ENCODE peak calls at places on chromosomes 2 and 18, in ten cellular contexts. Y, X, F, T, U, P, N, D, C and V are unnamed samples. For H3K4me1, H3K27me3 and H3K9me3, the result is how much of the 10 kb centered on the place peaks cover.

GRCh38 chr18:22846088-22846683 is 86.9 kb upstream of the RBBP8 start:
- DNase-seq in Y (no peak), X (no peak), F (peak), T (no peak), U (peak), P (no peak), N (no peak), D (peak), C (no peak), V (no peak)

GRCh38 chr18:54880706-54881105 is 52.4 kb downstream of the RAB27B start:
- DNase-seq in Y (no peak), X (no peak), F (peak), T (no peak), U (peak), P (no peak), N (no peak), D (no peak), C (no peak), V (no peak)

GRCh38 chr2:156333274-156333950 is 891 bp upstream of the NR4A2 start:
- DNase-seq in Y (no peak), X (no peak), F (no peak), T (no peak), U (peak), P (peak), N (no peak), D (no peak), C (no peak), V (no peak)

GRCh38 chr18:45335644-45336043 is 279.6 kb upstream of the SLC14A2 start:
- DNase-seq in Y (no peak), X (no peak), F (no peak), T (no peak), U (peak), P (no peak), N (no peak), D (peak), C (no peak), V (no peak)

GRCh38 chr2:133836691-133837090 is 268.4 kb upstream of the NCKAP5 start:
- DNase-seq in Y (no peak), X (no peak), F (peak), T (no peak), U (no peak), P (no peak), N (no peak), D (no peak), C (no peak), V (no peak)

GRCh38 chr2:131039908-131040660 is 53.2 kb downstream of the FAM168B start:
- DNase-seq in Y (peak), X (no peak), F (peak), T (no peak), U (no peak), P (peak), N (no peak), D (no peak), C (no peak), V (no peak)

GRCh38 chr2:127320586-127321275 is 26.8 kb upstream of the ERCC3 start:
- DNase-seq in Y (no peak), X (no peak), F (peak), T (no peak), U (no peak), P (no peak), N (no peak), D (no peak), C (no peak), V (no peak)

GRCh38 chr2:222872551-222872950 is 11.7 kb downstream of the ACSL3 start:
- DNase-seq in Y (no peak), X (no peak), F (no peak), T (no peak), U (no peak), P (no peak), N (no peak), D (no peak), C (no peak), V (no peak)

GRCh38 chr18:48326901-48327675 is 82.1 kb downstream of the ZBTB7C start:
- DNase-seq in Y (peak), X (no peak), F (peak), T (no peak), U (no peak), P (no peak), N (no peak), D (no peak), C (no peak), V (peak)

GRCh38 chr18:58416704-58417683 is 211.9 kb downstream of the ALPK2 start:
- DNase-seq in Y (no peak), X (no peak), F (peak), T (no peak), U (no peak), P (no peak), N (no peak), D (no peak), C (no peak), V (no peak)

GRCh38 chr2:48126180-48126579 is 219.9 kb upstream of the FBXO11 start:
- DNase-seq in Y (no peak), X (no peak), F (peak), T (no peak), U (no peak), P (no peak), N (peak), D (no peak), C (no peak), V (no peak)

GRCh38 chr2:109604597-109604996 is 9.2 kb downstream of the SEPTIN10 start:
- DNase-seq in Y (peak), X (no peak), F (peak), T (no peak), U (peak), P (peak), N (peak), D (no peak), C (no peak), V (no peak)

GRCh38 chr2:223952280-223952968 is 4.8 kb upstream of the MRPL44 start:
- DNase-seq in Y (no peak), X (no peak), F (no peak), T (no peak), U (no peak), P (no peak), N (no peak), D (no peak), C (no peak), V (no peak)

GRCh38 chr2:65937379-65938160 is 497.4 kb upstream of the MEIS1 start:
- DNase-seq in Y (no peak), X (no peak), F (peak), T (no peak), U (no peak), P (no peak), N (no peak), D (no peak), C (no peak), V (no peak)

GRCh38 chr18:12420831-12421421 is 13.2 kb downstream of the PRELID3A start:
- DNase-seq in Y (no peak), X (no peak), F (no peak), T (no peak), U (no peak), P (no peak), N (no peak), D (no peak), C (no peak), V (no peak)

DNA sequence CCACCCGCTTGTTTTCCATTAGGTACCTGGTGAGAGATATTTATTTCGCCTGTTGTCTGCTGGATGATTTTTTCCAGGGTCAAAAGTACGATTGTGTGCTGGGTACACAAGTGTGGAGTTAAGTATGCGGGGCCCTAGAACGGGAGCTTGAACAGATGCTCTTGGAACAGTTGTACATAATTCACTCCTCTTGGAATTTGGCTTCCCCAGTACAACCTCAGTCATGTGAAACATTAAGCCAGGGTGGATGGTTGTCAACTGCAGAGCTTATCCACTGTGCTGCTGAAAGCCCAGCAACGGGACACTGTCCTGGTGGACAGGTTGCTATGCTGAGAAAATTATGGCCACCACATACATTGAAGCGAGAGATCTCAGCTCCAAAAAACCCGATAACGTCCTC is 177.0 kb upstream of the TRIB2 start:
- DNase-seq in Y (no peak), X (no peak), F (no peak), T (no peak), U (no peak), P (no peak), N (no peak), D (no peak), C (no peak), V (no peak)
- H3K4me1 ChIP-seq in Y (under half), X (under half), F (under half), T (under half), U (under half), P (under half), N (under half), D (under half), C (under half), V (under half)

GRCh38 chr2:240672701-240673190 is 9.9 kb downstream of the AQP12B start:
- DNase-seq in Y (no peak), X (no peak), F (no peak), T (no peak), U (no peak), P (no peak), N (no peak), D (no peak), C (no peak), V (no peak)
- H3K27me3 ChIP-seq in Y (under half), X (under half), F (under half), T (half or more), U (under half), P (under half), N (under half), D (under half), C (under half), V (under half)

GRCh38 chr2:191630313-191630712 is 47.6 kb upstream of the NABP1 start:
- DNase-seq in Y (no peak), X (no peak), F (no peak), T (no peak), U (no peak), P (no peak), N (no peak), D (no peak), C (no peak), V (no peak)
- H3K9me3 ChIP-seq in Y (under half), X (under half), F (under half), T (under half), U (under half), P (under half), N (under half), D (under half), C (under half), V (under half)

GRCh38 chr2:73927344-73927743 is 664 bp downstream of the DGUOK start:
- DNase-seq in Y (no peak), X (no peak), F (no peak), T (no peak), U (no peak), P (no peak), N (no peak), D (no peak), C (no peak), V (no peak)
- H3K4me1 ChIP-seq in Y (under half), X (under half), F (under half), T (under half), U (under half), P (under half), N (half or more), D (under half), C (half or more), V (under half)

DNA sequence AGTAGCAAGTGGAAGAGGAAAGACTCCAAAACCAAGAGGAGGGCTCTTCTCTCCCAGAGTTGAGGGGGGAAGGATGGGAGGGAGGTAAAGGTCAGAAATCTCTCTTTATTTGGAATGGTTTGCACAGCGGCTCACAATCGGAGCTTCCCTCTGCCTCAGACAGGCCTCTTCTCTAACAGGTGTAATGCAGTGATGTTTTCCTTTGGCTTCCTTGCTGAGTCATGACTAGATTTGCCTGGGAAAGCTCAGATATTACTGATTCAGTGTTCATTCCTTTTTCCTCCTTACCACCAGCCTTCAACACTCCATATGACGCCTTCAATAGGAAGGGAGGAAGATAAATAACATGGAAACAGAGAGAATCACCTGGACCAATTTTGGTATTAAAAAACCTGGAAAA is 136.6 kb downstream of the RNF152 start:
- DNase-seq in Y (no peak), X (no peak), F (peak), T (no peak), U (no peak), P (no peak), N (no peak), D (no peak), C (no peak), V (no peak)
- H3K27me3 ChIP-seq in Y (under half), X (under half), F (under half), T (under half), U (under half), P (under half), N (under half), D (under half), C (under half), V (under half)

DNA sequence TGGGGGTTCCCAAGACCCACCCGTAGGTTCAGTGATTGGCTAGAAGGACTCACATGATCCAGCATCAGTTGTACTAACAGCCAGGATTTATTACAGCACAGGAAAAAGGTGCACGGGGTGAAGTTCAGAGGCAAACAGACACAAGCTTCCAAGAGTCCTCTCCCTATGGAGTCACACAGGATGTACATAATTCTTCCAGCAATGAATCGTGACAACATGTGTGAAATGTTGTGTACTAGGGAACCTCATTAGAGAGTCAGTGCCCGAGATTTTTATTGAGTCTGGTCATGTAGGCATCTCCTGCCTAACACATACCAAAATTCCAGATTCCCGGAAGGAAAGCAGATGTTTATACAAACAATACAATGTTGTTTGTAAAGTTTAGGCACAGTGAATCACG is 52.8 kb downstream of the GALNT1 start:
- DNase-seq in Y (no peak), X (no peak), F (no peak), T (no peak), U (no peak), P (no peak), N (no peak), D (no peak), C (no peak), V (no peak)
- H3K9me3 ChIP-seq in Y (under half), X (under half), F (under half), T (under half), U (under half), P (under half), N (under half), D (under half), C (under half), V (under half)